ENCODE peak calls at places on chromosomes 2 and 18, in seven cellular contexts. A is heart left ventricle, O is K562, Y is non-pigmented ciliary epithelial cell, M is breast epithelium, W is globus pallidus, L is fibroblast of mammary gland. F is an unnamed sample.

GRCh38 chr2:221100467-221101089 is 471.5 kb downstream of the EPHA4 start:
- DNase-seq in W (no peak), A (no peak), L (no peak), O (no peak), Y (no peak), M (no peak), F (no peak)

GRCh38 chr2:133317161-133317560 is 251.1 kb downstream of the NCKAP5 start:
- DNase-seq in A (no peak), Y (no peak), M (no peak), L (no peak), O (no peak), W (no peak), F (no peak)

GRCh38 chr2:12061785-12062184 is 315.4 kb downstream of the LPIN1 start:
- DNase-seq in W (no peak), A (no peak), L (no peak), Y (no peak), O (no peak), M (no peak), F (no peak)

GRCh38 chr18:75471850-75472249 is 44.3 kb upstream of the SMIM21 start:
- DNase-seq in M (no peak), Y (no peak), O (no peak), W (no peak), L (no peak), A (no peak), F (no peak)

GRCh38 chr2:184879671-184880070 is 281.3 kb downstream of the ZNF804A start:
- DNase-seq in M (no peak), A (no peak), O (no peak), Y (peak), L (no peak), W (no peak), F (no peak)

GRCh38 chr2:174007010-174007409 is 41.8 kb upstream of the SP3 start:
- DNase-seq in O (no peak), L (no peak), W (no peak), A (no peak), Y (no peak), M (no peak), F (no peak)

GRCh38 chr2:234991793-234992192 is 40.0 kb downstream of the SH3BP4 start:
- DNase-seq in Y (no peak), O (no peak), W (no peak), L (peak), M (no peak), A (no peak), F (no peak)

GRCh38 chr18:76437910-76438309 is 57.1 kb downstream of the ZNF516 start:
- DNase-seq in O (no peak), M (no peak), W (no peak), Y (no peak), A (no peak), L (no peak), F (no peak)

GRCh38 chr2:12102679-12103078 is 356.2 kb downstream of the LPIN1 start:
- DNase-seq in M (no peak), O (no peak), Y (no peak), A (no peak), L (no peak), W (no peak), F (no peak)

GRCh38 chr2:233384017-233384416 is 29.7 kb downstream of the DGKD start:
- DNase-seq in W (no peak), A (no peak), O (peak), Y (no peak), M (no peak), L (no peak), F (no peak)

GRCh38 chr18:77132369-77133050 is at the start of gene MBP:
- DNase-seq in O (no peak), L (no peak), A (peak), M (peak), W (no peak), Y (no peak), F (peak)

GRCh38 chr2:195674491-195675226 is 17.6 kb downstream of the SLC39A10 start:
- DNase-seq in W (no peak), A (no peak), M (no peak), L (peak), Y (peak), O (no peak), F (no peak)

F was measured in spleen.